ENCODE peak calls at places on chromosomes 13 and 19, in eight cellular contexts. A is fibroblast of mammary gland, S is stomach, B is lower lobe of right lung, O is right lobe of liver, M is HepG2, Y is IMR-90, P is GM13976. R is an unnamed sample.

GRCh38 chr13:113110048-113110851 is 4.7 kb downstream of the F7 start:
- DNase-seq in S (no peak), P (no peak), O (peak; percentile 54), M (no peak), B (peak; percentile 49), Y (no peak), A (no peak), R (no peak)

GRCh38 chr19:39297931-39298634 is 1.9 kb downstream of the IFNL1 start:
- DNase-seq in M (no peak), S (peak; percentile 40), O (peak; percentile 60), Y (no peak), A (no peak), B (peak; percentile 55), P (no peak), R (no peak)

GRCh38 chr19:17294051-17294891 is 9.0 kb downstream of the ABHD8 start:
- DNase-seq in S (no peak), Y (no peak), P (peak; percentile 77), B (peak; percentile 62), A (no peak), M (no peak), O (no peak), R (no peak)

GRCh38 chr13:75365724-75366173 is 116.2 kb downstream of the TBC1D4 start:
- DNase-seq in Y (peak; percentile 86), P (peak; percentile 66), B (no peak), S (no peak), M (no peak), A (peak; percentile 83), O (no peak), R (no peak)

GRCh38 chr13:48542581-48543341 is 9.9 kb upstream of the RCBTB2 start:
- DNase-seq in A (peak; percentile 20), P (no peak), O (peak; percentile 82), S (peak; percentile 58), M (peak; percentile 23), Y (peak; percentile 16), B (peak; percentile 55), R (no peak)

GRCh38 chr19:35856546-35857149 is at the start of gene KIRREL2:
- DNase-seq in M (no peak), S (no peak), O (no peak), B (no peak), P (peak; percentile 73), A (no peak), Y (no peak), R (no peak)

GRCh38 chr19:1538978-1539377 is 15.1 kb downstream of the PLK5 start:
- DNase-seq in O (no peak), A (peak; percentile 36), Y (no peak), P (no peak), S (no peak), B (no peak), M (no peak), R (no peak)

GRCh38 chr19:8881512-8881911 is 49.3 kb downstream of the MBD3L1 start:
- DNase-seq in M (no peak), A (no peak), S (no peak), B (no peak), Y (no peak), P (no peak), O (no peak), R (no peak)

GRCh38 chr19:41694831-41695635 is 7.0 kb upstream of the CEACAM7 start:
- DNase-seq in O (peak; percentile 25), P (no peak), A (no peak), S (no peak), Y (no peak), B (no peak), M (no peak), R (peak; percentile 76)

GRCh38 chr19:44764975-44765948 is 12.4 kb upstream of the CBLC start:
- DNase-seq in M (peak; percentile 91), S (no peak), P (no peak), B (peak; percentile 73), Y (no peak), O (peak; percentile 80), A (peak; percentile 43), R (no peak)

GRCh38 chr19:18697680-18698079 is 14.2 kb downstream of the CRTC1 start:
- DNase-seq in A (no peak), P (peak; percentile 11), M (no peak), Y (no peak), S (peak; percentile 82), B (peak; percentile 73), O (peak; percentile 78), R (no peak)

GRCh38 chr13:40058757-40059236 is 403.3 kb downstream of the COG6 start:
- DNase-seq in A (peak; percentile 86), M (no peak), Y (no peak), B (no peak), O (no peak), P (no peak), S (no peak), R (no peak)

GRCh38 chr13:111555268-111555633 is 234.8 kb downstream of the TEX29 start:
- DNase-seq in P (no peak), Y (no peak), A (no peak), O (no peak), B (no peak), S (no peak), M (no peak), R (no peak)

GRCh38 chr19:51272183-51272817 is 21.4 kb downstream of the SIGLECL1 start:
- DNase-seq in P (no peak), M (no peak), A (no peak), O (no peak), S (no peak), B (no peak), Y (no peak), R (peak; percentile 19)

GRCh38 chr13:30408319-30409101 is 13.8 kb upstream of the UBE2L5 start:
- DNase-seq in S (peak; percentile 96), Y (peak; percentile 79), B (peak; percentile 96), P (peak; percentile 95), O (peak; percentile 97), A (peak; percentile 89), M (peak; percentile 86), R (peak; percentile 95)

GRCh38 chr19:2523630-2524311 is 47.8 kb downstream of the GADD45B start:
- DNase-seq in P (no peak), Y (peak; percentile 41), O (no peak), M (no peak), S (no peak), B (no peak), A (peak; percentile 64), R (no peak)

GRCh38 chr13:37701306-37701705 is 102.7 kb upstream of the POSTN start:
- DNase-seq in O (no peak), A (peak; percentile 76), P (no peak), Y (peak; percentile 67), S (no peak), M (no peak), B (no peak), R (no peak)

GRCh38 chr19:6209680-6210079 is 70.1 kb downstream of the MLLT1 start:
- DNase-seq in A (no peak), B (no peak), Y (no peak), M (no peak), O (no peak), P (no peak), S (no peak), R (no peak)
- TF ChIP-seq CTCF in A (no peak), B (no peak), Y (no peak), M (no peak), O (no peak), P (no peak), S (no peak), R (no peak)

DNA sequence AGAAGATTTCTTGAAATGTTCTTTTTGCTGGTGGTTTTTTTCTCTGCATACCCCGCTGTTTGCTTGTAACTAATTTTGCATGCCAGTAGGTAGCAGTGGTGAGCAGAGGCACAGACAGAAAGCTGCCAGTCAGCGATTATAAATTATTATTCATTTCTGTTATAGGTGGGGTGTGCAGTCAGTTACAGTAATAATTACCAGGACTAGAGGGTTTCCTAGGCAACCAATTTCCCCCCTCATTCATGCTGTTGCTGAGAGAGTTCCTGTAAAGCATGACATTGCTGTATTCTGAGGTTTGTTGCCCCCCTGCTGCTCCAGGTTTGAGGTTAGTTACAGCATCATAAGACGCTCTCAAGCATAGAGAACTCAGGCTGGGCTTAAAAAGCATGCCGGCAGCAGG is 104.5 kb downstream of the URI1 start:
- DNase-seq in B (no peak), P (no peak), S (no peak), M (no peak), O (no peak), Y (peak; percentile 1), A (peak; percentile 4), R (no peak)
- TF ChIP-seq CTCF in B (peak; percentile 31), P (peak; percentile 45), S (no peak), M (peak; percentile 30), O (peak; percentile 17), Y (peak; percentile 36), A (peak; percentile 38), R (peak; percentile 55)

GRCh38 chr19:32674153-32674958 is 624 bp downstream of the ANKRD27 start:
- DNase-seq in Y (no peak), M (no peak), B (no peak), O (no peak), A (no peak), P (no peak), S (no peak), R (no peak)

GRCh38 chr19:32675720-32676185 is at the start of gene RGS9BP:
- DNase-seq in M (peak; percentile 36), P (peak; percentile 56), S (peak; percentile 83), O (peak; percentile 85), Y (peak; percentile 59), B (peak; percentile 90), A (peak; percentile 72), R (peak; percentile 89)

GRCh38 chr19:32674959-32675719 is at the start of gene ANKRD27:
- DNase-seq in A (peak; percentile 96), Y (peak; percentile 96), O (peak; percentile 98), M (peak; percentile 96), P (peak; percentile 99), B (peak; percentile 98), S (peak; percentile 99), R (peak; percentile 99)

GRCh38 chr19:32671883-32672282 is 3.1 kb downstream of the ANKRD27 start:
- DNase-seq in P (no peak), O (no peak), S (no peak), Y (no peak), B (no peak), A (no peak), M (no peak), R (no peak)

GRCh38 chr19:32673573-32673972 is 1.4 kb downstream of the ANKRD27 start:
- DNase-seq in O (peak; percentile 37), Y (no peak), S (no peak), P (no peak), M (no peak), B (no peak), A (no peak), R (no peak)
- TF ChIP-seq CTCF in O (no peak), Y (no peak), S (no peak), P (no peak), M (no peak), B (no peak), A (no peak), R (no peak)

GRCh38 chr19:3589949-3590348 is 4.7 kb downstream of the GIPC3 start:
- DNase-seq in Y (no peak), O (no peak), A (no peak), P (no peak), B (no peak), S (no peak), M (no peak), R (no peak)

GRCh38 chr19:3586707-3587346 is 1.5 kb downstream of the GIPC3 start:
- DNase-seq in M (no peak), A (no peak), B (no peak), P (no peak), S (peak; percentile 75), O (no peak), Y (no peak), R (no peak)

GRCh38 chr19:3586124-3586626 is 897 bp downstream of the GIPC3 start:
- DNase-seq in A (no peak), B (no peak), P (peak; percentile 81), Y (no peak), M (no peak), O (no peak), S (no peak), R (no peak)

GRCh38 chr19:3589439-3589838 is 4.2 kb downstream of the GIPC3 start:
- DNase-seq in A (no peak), S (no peak), O (no peak), B (no peak), P (no peak), M (no peak), Y (no peak), R (no peak)

GRCh38 chr19:3585301-3586123 is at the start of gene GIPC3:
- DNase-seq in M (no peak), A (no peak), Y (no peak), O (no peak), S (no peak), P (no peak), B (no peak), R (no peak)
- TF ChIP-seq CTCF in M (no peak), A (no peak), Y (no peak), O (no peak), S (no peak), P (no peak), B (no peak), R (no peak)

R was measured in osteocyte.